ENCODE peak calls at places on chromosomes 6 and 20, in nine cellular contexts. U is PC-3, Q is GM23338, Z is MM.1S, K is HCT116, O is neural progenitor cell, G is hepatocyte, P is SK-N-SH, A is GM23248. R is an unnamed sample. For H3K4me1, the result is how much of the 10 kb centered on the place peaks cover.

GRCh38 chr20:16615199-16615598 is 42.0 kb upstream of the KIF16B start:
- DNase-seq in U (peak), Q (peak), Z (no peak), K (no peak), O (no peak), G (peak), P (peak), A (peak), R (no peak)

GRCh38 chr6:1348675-1349074 is 36.8 kb downstream of the FOXQ1 start:
- DNase-seq in U (no peak), Q (peak), Z (no peak), K (no peak), O (peak), G (no peak), P (no peak), A (peak), R (no peak)

GRCh38 chr20:31819083-31819784 is at the start of gene MYLK2:
- DNase-seq in U (no peak), Q (peak), Z (no peak), K (no peak), O (no peak), G (no peak), P (no peak), A (no peak), R (no peak)

GRCh38 chr6:105041880-105042279 is 85.0 kb downstream of the LIN28B start:
- DNase-seq in U (peak), Q (no peak), Z (no peak), K (no peak), O (no peak), G (no peak), P (no peak), A (no peak), R (no peak)

GRCh38 chr6:28353981-28354676 is 4.4 kb downstream of the ZKSCAN3 start:
- DNase-seq in U (peak), Q (no peak), Z (no peak), K (peak), O (no peak), G (no peak), P (no peak), A (peak), R (peak)

GRCh38 chr6:15560713-15561112 is 102.1 kb downstream of the DTNBP1 start:
- DNase-seq in U (no peak), Q (no peak), Z (no peak), K (no peak), O (no peak), G (no peak), P (no peak), A (no peak), R (no peak)

GRCh38 chr6:8481727-8482126 is 46.4 kb upstream of the SLC35B3 start:
- DNase-seq in U (peak), Q (peak), Z (peak), K (no peak), O (peak), G (no peak), P (no peak), A (peak), R (no peak)

GRCh38 chr6:145247677-145248419 is 487.5 kb downstream of the EPM2A start:
- DNase-seq in U (peak), Q (no peak), Z (no peak), K (no peak), O (no peak), G (no peak), P (no peak), A (peak), R (no peak)

GRCh38 chr6:20948531-20948930 is 414.3 kb downstream of the CDKAL1 start:
- DNase-seq in U (no peak), Q (no peak), Z (no peak), K (no peak), O (no peak), G (no peak), P (no peak), A (no peak), R (no peak)

GRCh38 chr20:15146948-15147347 is 809.5 kb upstream of the FLRT3 start:
- DNase-seq in U (no peak), Q (peak), Z (no peak), K (no peak), O (no peak), G (no peak), P (peak), A (no peak), R (no peak)

GRCh38 chr6:166494757-166495486 is 91.6 kb downstream of the RAMACL start:
- DNase-seq in U (no peak), Q (no peak), Z (no peak), K (no peak), O (no peak), G (no peak), P (no peak), A (no peak), R (no peak)

GRCh38 chr20:60258255-60258863 is 300.1 kb downstream of the CDH26 start:
- DNase-seq in U (no peak), Q (no peak), Z (no peak), K (no peak), O (no peak), G (no peak), P (no peak), A (no peak), R (no peak)

GRCh38 chr6:41836660-41837052 is 49.2 kb downstream of the TOMM6 start:
- DNase-seq in U (no peak), Q (no peak), Z (no peak), K (no peak), O (no peak), G (no peak), P (no peak), A (peak), R (no peak)

GRCh38 chr6:12185081-12185673 is 105.0 kb upstream of the EDN1 start:
- DNase-seq in U (no peak), Q (no peak), Z (no peak), K (no peak), O (no peak), G (no peak), P (no peak), A (no peak), R (no peak)

GRCh38 chr20:50110141-50111047 is 2.6 kb downstream of the UBE2V1 start:
- DNase-seq in U (peak), Q (no peak), Z (peak), K (no peak), O (no peak), G (peak), P (no peak), A (peak), R (peak)

GRCh38 chr6:116238083-116238482 is 15.8 kb downstream of the TSPYL4 start:
- DNase-seq in U (no peak), Q (no peak), Z (no peak), K (no peak), O (no peak), G (no peak), P (no peak), A (no peak), R (no peak)

GRCh38 chr6:8462169-8462568 is 26.8 kb upstream of the SLC35B3 start:
- DNase-seq in U (peak), Q (no peak), Z (no peak), K (no peak), O (no peak), G (no peak), P (no peak), A (no peak), R (no peak)

GRCh38 chr6:90496617-90497016 is 90.3 kb downstream of the MAP3K7 start:
- DNase-seq in U (no peak), Q (peak), Z (no peak), K (no peak), O (peak), G (no peak), P (no peak), A (no peak), R (no peak)

GRCh38 chr6:112286010-112286409 is 31.6 kb upstream of the LAMA4 start:
- DNase-seq in U (no peak), Q (no peak), Z (no peak), K (no peak), O (no peak), G (no peak), P (peak), A (no peak), R (no peak)

GRCh38 chr6:20102674-20103073 is 109.6 kb downstream of the MBOAT1 start:
- DNase-seq in U (no peak), Q (no peak), Z (no peak), K (no peak), O (no peak), G (no peak), P (no peak), A (no peak), R (no peak)

GRCh38 chr20:6051505-6051904 is 2.4 kb downstream of the LRRN4 start:
- DNase-seq in U (peak), Q (peak), Z (no peak), K (no peak), O (no peak), G (peak), P (no peak), A (peak), R (no peak)

GRCh38 chr6:141664744-141665143 is 468.0 kb upstream of the GJE1 start:
- DNase-seq in U (no peak), Q (no peak), Z (no peak), K (no peak), O (no peak), G (no peak), P (no peak), A (no peak), R (no peak)

GRCh38 chr6:139060332-139060731 is 31.8 kb downstream of the ABRACL start:
- DNase-seq in U (no peak), Q (no peak), Z (no peak), K (no peak), O (no peak), G (no peak), P (no peak), A (peak), R (no peak)

GRCh38 chr20:10412591-10413408 is 21.2 kb downstream of the MKKS start:
- DNase-seq in U (peak), Q (no peak), Z (no peak), K (no peak), O (no peak), G (no peak), P (no peak), A (no peak), R (no peak)

GRCh38 chr6:139262519-139263300 is 29.1 kb downstream of the TXLNB start:
- DNase-seq in U (peak), Q (no peak), Z (peak), K (no peak), O (no peak), G (no peak), P (no peak), A (peak), R (peak)

GRCh38 chr6:149482542-149483261 is 2.1 kb downstream of the ZC3H12D start:
- DNase-seq in U (no peak), Q (no peak), Z (no peak), K (no peak), O (no peak), G (no peak), P (no peak), A (no peak), R (peak)

GRCh38 chr6:133707456-133707855 is 181.5 kb upstream of the TCF21 start:
- DNase-seq in U (no peak), Q (peak), Z (peak), K (no peak), O (peak), G (no peak), P (no peak), A (peak), R (no peak)

GRCh38 chr6:49284134-49284533 is 178.9 kb downstream of the MMUT start:
- DNase-seq in U (no peak), Q (no peak), Z (no peak), K (no peak), O (no peak), G (no peak), P (no peak), A (no peak), R (no peak)

GRCh38 chr6:163414367-163415175 is at the start of gene QKI:
- DNase-seq in U (peak), Q (peak), Z (peak), K (no peak), O (peak), G (peak), P (peak), A (peak), R (peak)

DNA sequence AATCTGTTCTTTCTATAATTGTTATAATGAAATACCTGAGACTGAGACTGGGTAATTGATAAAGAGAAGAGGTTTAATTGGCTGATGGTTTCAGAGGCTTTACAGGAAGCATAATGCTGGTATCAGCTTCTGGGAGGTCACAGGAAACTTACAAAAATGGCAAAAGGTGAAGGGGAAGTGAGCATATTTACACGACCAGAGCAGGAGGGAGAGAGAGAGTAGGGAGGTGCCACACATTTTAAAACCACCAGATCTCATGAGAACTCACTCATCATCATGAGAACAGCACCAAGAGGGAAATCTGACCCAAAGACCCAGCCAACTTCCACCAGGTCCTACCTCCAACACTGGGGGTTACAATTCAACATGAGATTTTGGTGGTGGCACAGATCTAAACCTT is 2.6 kb upstream of the SIRPB1 start:
- DNase-seq in U (peak), Q (no peak), Z (peak), K (no peak), O (no peak), G (peak), P (no peak), A (no peak), R (peak)
- TF ChIP-seq EZH2phosphoT487 in U (no peak), Q (no peak), Z (no peak), K (no peak), O (no peak), G (no peak), P (no peak), A (no peak), R (no peak)

GRCh38 chr20:53749499-53749898 is 155.9 kb upstream of the ZNF217 start:
- DNase-seq in U (no peak), Q (no peak), Z (no peak), K (no peak), O (no peak), G (no peak), P (no peak), A (no peak), R (no peak)
- H3K4me1 ChIP-seq in U (half or more), Q (under half), Z (under half), K (under half), O (under half), G (under half), P (under half), A (under half), R (half or more)

DNA sequence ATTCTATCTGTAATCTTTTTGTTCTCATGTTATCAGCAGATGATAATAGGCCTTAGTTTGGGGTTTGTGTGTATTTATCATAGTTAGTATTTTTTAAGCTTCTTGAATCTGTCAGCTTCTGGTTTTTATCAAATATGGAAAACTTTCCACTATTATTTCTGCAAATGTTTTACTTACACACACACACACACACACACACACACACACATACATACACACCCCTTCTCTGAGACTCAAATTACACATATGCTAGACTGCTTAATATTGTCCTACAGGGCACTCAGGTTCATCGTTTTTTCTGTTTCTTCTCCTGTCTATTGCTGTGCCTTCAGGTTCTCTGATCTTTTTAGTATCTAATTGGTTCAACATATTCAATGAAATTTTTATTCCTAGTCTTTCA is 74.5 kb downstream of the RPP40 start:
- DNase-seq in U (no peak), Q (no peak), Z (no peak), K (no peak), O (no peak), G (no peak), P (no peak), A (no peak), R (no peak)
- TF ChIP-seq EZH2phosphoT487 in U (no peak), Q (no peak), Z (no peak), K (no peak), O (no peak), G (no peak), P (no peak), A (no peak), R (no peak)

DNA sequence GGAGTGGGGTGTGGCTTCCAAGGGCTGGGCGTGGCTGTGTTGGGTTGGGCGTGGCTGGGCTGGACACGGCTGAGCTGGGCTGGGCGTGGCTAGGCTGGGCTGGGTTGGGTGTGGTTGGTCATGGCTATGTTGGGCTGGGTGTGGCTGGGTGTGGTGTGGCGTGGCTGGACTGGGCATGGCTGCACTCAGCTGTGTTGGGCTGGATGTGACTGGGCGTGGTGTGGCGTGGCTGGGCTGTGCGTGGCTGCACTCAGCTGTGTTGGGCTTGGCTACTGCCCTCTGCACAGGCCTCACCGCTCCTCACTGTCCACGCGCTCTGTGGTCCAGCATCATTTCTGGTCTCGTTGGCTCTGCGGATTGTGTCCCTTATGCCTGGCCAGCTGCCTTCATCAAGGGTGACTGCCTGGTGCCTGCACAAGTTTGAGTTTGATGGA is 43.5 kb upstream of the SLCO4A1 start:
- DNase-seq in U (peak), Q (no peak), Z (no peak), K (peak), O (no peak), G (no peak), P (no peak), A (no peak), R (peak)
- H3K4me1 ChIP-seq in U (half or more), Q (under half), Z (under half), K (under half), O (under half), G (under half), P (under half), A (under half), R (under half)

DNA sequence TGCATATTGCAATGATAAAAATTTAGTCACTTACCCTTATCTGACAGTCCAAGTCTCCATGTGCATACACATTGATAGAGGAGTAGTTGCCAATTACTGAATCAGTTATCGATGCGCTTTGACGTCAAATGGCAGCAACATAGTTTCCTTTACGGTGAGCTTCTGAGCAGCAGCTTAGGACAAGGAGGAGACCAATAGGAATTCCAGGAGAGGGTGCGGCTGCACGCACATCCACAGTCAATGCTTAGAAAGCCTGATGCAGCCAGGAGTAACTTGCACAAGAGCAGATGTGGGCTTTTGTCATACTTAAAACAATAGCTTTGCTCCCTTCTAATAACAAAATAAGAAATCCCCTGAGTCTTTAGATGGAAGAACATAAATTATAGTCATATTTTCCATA is 442.0 kb downstream of the BCKDHB start:
- DNase-seq in U (no peak), Q (no peak), Z (no peak), K (no peak), O (no peak), G (no peak), P (no peak), A (peak), R (no peak)
- TF ChIP-seq EZH2phosphoT487 in U (no peak), Q (no peak), Z (no peak), K (no peak), O (no peak), G (no peak), P (no peak), A (no peak), R (no peak)

GRCh38 chr6:52305948-52306767 is 21.6 kb upstream of the MCM3 start:
- DNase-seq in U (no peak), Q (no peak), Z (peak), K (no peak), O (no peak), G (no peak), P (no peak), A (no peak), R (peak)
- H3K4me1 ChIP-seq in U (under half), Q (under half), Z (under half), K (under half), O (under half), G (under half), P (under half), A (under half), R (half or more)

DNA sequence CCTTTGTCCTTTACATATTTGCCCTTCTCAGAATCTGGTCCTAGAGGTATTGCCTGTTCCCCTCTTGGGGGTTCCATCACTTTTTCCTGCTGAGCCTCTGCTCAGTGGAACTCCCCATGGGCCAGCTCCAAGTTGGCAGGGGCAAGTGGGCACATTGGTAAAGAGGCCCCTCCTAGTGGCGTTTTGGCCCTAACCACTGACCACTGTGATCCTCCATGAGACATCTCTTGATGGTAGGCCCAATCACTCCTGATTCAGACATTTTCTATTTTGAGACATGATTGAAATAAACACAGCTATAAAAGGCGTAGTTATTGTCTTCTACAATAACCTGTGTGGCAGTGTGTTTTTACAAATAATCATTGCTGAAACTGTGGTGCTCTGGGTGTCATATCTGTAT is 83.0 kb downstream of the RREB1 start:
- DNase-seq in U (no peak), Q (no peak), Z (no peak), K (no peak), O (no peak), G (no peak), P (no peak), A (no peak), R (no peak)
- TF ChIP-seq EZH2phosphoT487 in U (no peak), Q (no peak), Z (no peak), K (no peak), O (no peak), G (no peak), P (no peak), A (no peak), R (no peak)

GRCh38 chr6:160034346-160034930 is 65.6 kb downstream of the IGF2R start:
- DNase-seq in U (no peak), Q (no peak), Z (no peak), K (no peak), O (no peak), G (no peak), P (no peak), A (no peak), R (no peak)
- H3K4me1 ChIP-seq in U (under half), Q (under half), Z (under half), K (under half), O (under half), G (under half), P (under half), A (under half), R (under half)

GRCh38 chr6:87184762-87185250 is 29.4 kb downstream of the ZNF292 start:
- DNase-seq in U (peak), Q (no peak), Z (no peak), K (no peak), O (no peak), G (peak), P (no peak), A (no peak), R (no peak)
- TF ChIP-seq EZH2phosphoT487 in U (no peak), Q (no peak), Z (no peak), K (no peak), O (no peak), G (no peak), P (no peak), A (no peak), R (no peak)

GRCh38 chr6:150579611-150580010 is 20.1 kb upstream of the PLEKHG1 start:
- DNase-seq in U (no peak), Q (no peak), Z (no peak), K (no peak), O (no peak), G (no peak), P (no peak), A (peak), R (no peak)

GRCh38 chr6:150580489-150580888 is 19.2 kb upstream of the PLEKHG1 start:
- DNase-seq in U (no peak), Q (no peak), Z (no peak), K (no peak), O (no peak), G (no peak), P (no peak), A (no peak), R (no peak)

GRCh38 chr6:150576651-150577226 is 22.9 kb upstream of the PLEKHG1 start:
- DNase-seq in U (no peak), Q (no peak), Z (no peak), K (no peak), O (no peak), G (no peak), P (no peak), A (no peak), R (no peak)

GRCh38 chr6:150573041-150573681 is 26.5 kb upstream of the PLEKHG1 start:
- DNase-seq in U (no peak), Q (peak), Z (no peak), K (no peak), O (peak), G (peak), P (no peak), A (no peak), R (no peak)

DNA sequence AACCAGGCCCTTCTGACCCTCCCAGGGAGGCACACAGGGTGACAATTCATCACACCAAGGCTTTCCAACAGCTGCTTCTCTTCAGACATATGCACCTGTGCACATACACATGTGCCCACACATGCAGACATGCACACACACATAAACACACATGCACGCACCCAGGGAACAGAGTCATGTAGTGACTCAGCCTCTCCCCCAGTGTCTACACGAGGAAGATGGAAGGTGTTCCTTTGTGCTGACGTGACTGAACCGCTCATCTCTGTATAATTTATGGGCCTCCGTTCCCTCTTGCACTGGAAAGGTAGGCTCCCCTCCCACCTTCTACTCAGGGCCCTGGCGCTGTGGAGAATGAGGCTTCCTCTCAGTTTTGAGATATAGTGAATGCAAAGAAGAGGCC is 23.8 kb upstream of the PLEKHG1 start:
- DNase-seq in U (no peak), Q (no peak), Z (no peak), K (no peak), O (no peak), G (no peak), P (no peak), A (no peak), R (no peak)
- H3K4me1 ChIP-seq in U (under half), Q (under half), Z (under half), K (under half), O (under half), G (under half), P (under half), A (under half), R (under half)

R was measured in OCI-LY7.